ENCODE peak calls at places on chromosomes 11 and 22, in seven cellular contexts. N, I, F, C, W, E and K are unnamed samples.

GRCh38 chr22:46596819-46597218 is 23.4 kb upstream of the GRAMD4 start:
- DNase-seq in N (no peak), I (no peak), F (no peak), C (no peak), W (no peak), E (no peak), K (no peak)

GRCh38 chr11:134482865-134483264 is 70.8 kb upstream of the B3GAT1 start:
- DNase-seq in N (no peak), I (no peak), F (no peak), C (no peak), W (no peak), E (no peak), K (no peak)

GRCh38 chr11:32331098-32331497 is 104.2 kb downstream of the WT1 start:
- DNase-seq in N (no peak), I (no peak), F (no peak), C (no peak), W (no peak), E (no peak), K (peak)

GRCh38 chr11:69546735-69547370 is 65.4 kb downstream of the LINC01488 start:
- DNase-seq in N (peak), I (no peak), F (no peak), C (peak), W (no peak), E (no peak), K (no peak)

GRCh38 chr22:18133452-18133851 is 16.5 kb upstream of the USP18 start:
- DNase-seq in N (no peak), I (no peak), F (no peak), C (no peak), W (no peak), E (no peak), K (peak)

GRCh38 chr11:69000831-69001245 is 12.2 kb downstream of the MRGPRF start:
- DNase-seq in N (peak), I (peak), F (peak), C (no peak), W (peak), E (no peak), K (peak)

GRCh38 chr11:120335596-120335927 is 651 bp upstream of the ARHGEF12 start:
- DNase-seq in N (no peak), I (no peak), F (no peak), C (no peak), W (no peak), E (no peak), K (peak)

GRCh38 chr22:45602824-45603301 is 68.8 kb upstream of the ATXN10 start:
- DNase-seq in N (no peak), I (no peak), F (peak), C (no peak), W (no peak), E (peak), K (peak)

GRCh38 chr22:21074092-21074715 is 28.5 kb downstream of the LRRC74B start:
- DNase-seq in N (no peak), I (peak), F (peak), C (no peak), W (no peak), E (peak), K (peak)

GRCh38 chr11:44986315-44986714 is 35.6 kb upstream of the TP53I11 start:
- DNase-seq in N (peak), I (no peak), F (no peak), C (no peak), W (no peak), E (no peak), K (no peak)

GRCh38 chr11:33835143-33835878 is 56.6 kb downstream of the LMO2 start:
- DNase-seq in N (no peak), I (peak), F (peak), C (no peak), W (peak), E (peak), K (peak)

GRCh38 chr11:3902441-3902840 is 47.0 kb downstream of the STIM1 start:
- DNase-seq in N (no peak), I (no peak), F (no peak), C (no peak), W (no peak), E (no peak), K (no peak)

GRCh38 chr11:64026575-64027213 is 9.0 kb upstream of the FLRT1 start:
- DNase-seq in N (no peak), I (no peak), F (no peak), C (no peak), W (no peak), E (no peak), K (no peak)

GRCh38 chr22:46569055-46569847 is 31.8 kb upstream of the CELSR1 start:
- DNase-seq in N (peak), I (no peak), F (no peak), C (no peak), W (no peak), E (no peak), K (no peak)

GRCh38 chr22:29427176-29427760 is 11.1 kb upstream of the RFPL1 start:
- DNase-seq in N (no peak), I (no peak), F (no peak), C (no peak), W (no peak), E (no peak), K (no peak)

GRCh38 chr11:63745304-63746170 is 23.0 kb downstream of the ZFTA start:
- DNase-seq in N (no peak), I (peak), F (no peak), C (no peak), W (no peak), E (peak), K (no peak)

GRCh38 chr11:44753965-44754645 is 27.3 kb downstream of the TSPAN18 start:
- DNase-seq in N (no peak), I (no peak), F (no peak), C (no peak), W (no peak), E (no peak), K (no peak)

GRCh38 chr11:93639548-93639947 is 21.9 kb upstream of the CEP295 start:
- DNase-seq in N (no peak), I (no peak), F (no peak), C (no peak), W (no peak), E (no peak), K (no peak)

GRCh38 chr11:63590024-63590788 is 24.0 kb downstream of the PLAAT3 start:
- DNase-seq in N (no peak), I (no peak), F (no peak), C (no peak), W (no peak), E (no peak), K (no peak)

GRCh38 chr11:67631427-67631826 is 1.7 kb upstream of the NUDT8 start:
- DNase-seq in N (peak), I (no peak), F (no peak), C (no peak), W (no peak), E (no peak), K (no peak)

GRCh38 chr11:64447717-64448598 is 89.0 kb downstream of the RPS6KA4 start:
- DNase-seq in N (peak), I (peak), F (peak), C (no peak), W (no peak), E (peak), K (peak)

GRCh38 chr11:73195191-73196007 is 22.7 kb upstream of the P2RY2 start:
- DNase-seq in N (peak), I (no peak), F (peak), C (no peak), W (no peak), E (no peak), K (no peak)

GRCh38 chr22:20853236-20853660 is 5.4 kb downstream of the PI4KA start:
- DNase-seq in N (no peak), I (no peak), F (no peak), C (no peak), W (no peak), E (no peak), K (no peak)

GRCh38 chr11:115502636-115503082 is 1.6 kb downstream of the CADM1 start:
- DNase-seq in N (no peak), I (no peak), F (no peak), C (no peak), W (no peak), E (no peak), K (no peak)

GRCh38 chr11:31414338-31414737 is 44.7 kb downstream of the DNAJC24 start:
- DNase-seq in N (no peak), I (no peak), F (no peak), C (no peak), W (no peak), E (no peak), K (no peak)